ENCODE peak calls at places on chromosomes 7 and 10, in seven cellular contexts. T, X, P, Q, L, Z and D are unnamed samples.

GRCh38 chr10:5596611-5597341 is 69.6 kb downstream of the ASB13 start:
- DNase-seq in T (no peak), X (no peak), P (no peak), Q (no peak), L (no peak), Z (no peak), D (no peak)

GRCh38 chr7:17367502-17367901 is 69.0 kb downstream of the AHR start:
- DNase-seq in T (no peak), X (no peak), P (no peak), Q (no peak), L (no peak), Z (no peak), D (peak)

GRCh38 chr7:98240961-98241673 is 10.9 kb downstream of the TECPR1 start:
- DNase-seq in T (peak), X (peak), P (peak), Q (no peak), L (peak), Z (no peak), D (peak)

GRCh38 chr10:124125305-124126116 is 32.1 kb upstream of the CHST15 start:
- DNase-seq in T (peak), X (peak), P (peak), Q (no peak), L (peak), Z (no peak), D (no peak)

GRCh38 chr10:132264966-132265877 is 42.5 kb downstream of the STK32C start:
- DNase-seq in T (no peak), X (no peak), P (no peak), Q (no peak), L (no peak), Z (no peak), D (peak)

GRCh38 chr7:3995187-3995586 is 686.9 kb upstream of the FOXK1 start:
- DNase-seq in T (no peak), X (peak), P (peak), Q (no peak), L (no peak), Z (no peak), D (no peak)

GRCh38 chr7:43735403-43735801 is 6.1 kb upstream of the COA1 start:
- DNase-seq in T (no peak), X (no peak), P (no peak), Q (peak), L (no peak), Z (no peak), D (no peak)

GRCh38 chr7:7702826-7703225 is 15.6 kb downstream of the RPA3 start:
- DNase-seq in T (peak), X (no peak), P (no peak), Q (no peak), L (no peak), Z (no peak), D (no peak)

GRCh38 chr10:47438857-47439474 is 44.9 kb downstream of the ANXA8 start:
- DNase-seq in T (peak), X (peak), P (peak), Q (no peak), L (peak), Z (no peak), D (peak)

GRCh38 chr10:35552622-35553342 is 52.4 kb upstream of the GJD4 start:
- DNase-seq in T (no peak), X (no peak), P (no peak), Q (no peak), L (no peak), Z (no peak), D (no peak)

GRCh38 chr7:57646219-57646900 is 196.4 kb downstream of the ZNF716 start:
- DNase-seq in T (no peak), X (no peak), P (no peak), Q (no peak), L (no peak), Z (no peak), D (no peak)

GRCh38 chr10:80268938-80269588 is 20.4 kb downstream of the MAT1A start:
- DNase-seq in T (no peak), X (no peak), P (no peak), Q (no peak), L (no peak), Z (no peak), D (no peak)

GRCh38 chr10:132417957-132418441 is 21.0 kb downstream of the PWWP2B start:
- DNase-seq in T (no peak), X (no peak), P (no peak), Q (no peak), L (no peak), Z (no peak), D (no peak)

GRCh38 chr7:111012799-111013675 is 77.9 kb upstream of the LRRN3 start:
- DNase-seq in T (no peak), X (no peak), P (no peak), Q (peak), L (no peak), Z (no peak), D (no peak)

GRCh38 chr7:95331004-95331337 is 6.6 kb upstream of the PON1 start:
- DNase-seq in T (no peak), X (no peak), P (no peak), Q (no peak), L (no peak), Z (no peak), D (no peak)

GRCh38 chr7:45597286-45597984 is 23.3 kb downstream of the ADCY1 start:
- DNase-seq in T (no peak), X (peak), P (no peak), Q (no peak), L (no peak), Z (no peak), D (no peak)

GRCh38 chr7:84247591-84247990 is 53.0 kb upstream of the SEMA3A start:
- DNase-seq in T (no peak), X (no peak), P (no peak), Q (no peak), L (no peak), Z (no peak), D (peak)

GRCh38 chr7:93053946-93054943 is 63.5 kb downstream of the SAMD9 start:
- DNase-seq in T (no peak), X (no peak), P (no peak), Q (no peak), L (no peak), Z (no peak), D (no peak)

GRCh38 chr10:106917452-106918055 is 247.0 kb downstream of the SORCS1 start:
- DNase-seq in T (no peak), X (no peak), P (no peak), Q (no peak), L (no peak), Z (peak), D (no peak)

GRCh38 chr7:150408393-150409299 is 29.5 kb downstream of the ZNF775 start:
- DNase-seq in T (no peak), X (no peak), P (no peak), Q (peak), L (no peak), Z (no peak), D (no peak)

GRCh38 chr10:92696606-92697383 is 7.0 kb downstream of the HHEX start:
- DNase-seq in T (no peak), X (peak), P (peak), Q (no peak), L (no peak), Z (no peak), D (no peak)

GRCh38 chr10:92692697-92693533 is 3.2 kb downstream of the HHEX start:
- DNase-seq in T (no peak), X (no peak), P (no peak), Q (no peak), L (no peak), Z (no peak), D (no peak)

GRCh38 chr10:92697663-92698511 is 8.1 kb downstream of the HHEX start:
- DNase-seq in T (peak), X (no peak), P (peak), Q (peak), L (no peak), Z (no peak), D (no peak)

GRCh38 chr10:92693534-92693893 is 3.8 kb downstream of the HHEX start:
- DNase-seq in T (no peak), X (no peak), P (no peak), Q (no peak), L (no peak), Z (no peak), D (no peak)

GRCh38 chr10:92695679-92696605 is 6.2 kb downstream of the HHEX start:
- DNase-seq in T (peak), X (peak), P (peak), Q (no peak), L (no peak), Z (peak), D (peak)
- H3K4me3 ChIP-seq in T (peak), X (peak), P (peak), Q (no peak), L (no peak), Z (no peak), D (peak)

DNA sequence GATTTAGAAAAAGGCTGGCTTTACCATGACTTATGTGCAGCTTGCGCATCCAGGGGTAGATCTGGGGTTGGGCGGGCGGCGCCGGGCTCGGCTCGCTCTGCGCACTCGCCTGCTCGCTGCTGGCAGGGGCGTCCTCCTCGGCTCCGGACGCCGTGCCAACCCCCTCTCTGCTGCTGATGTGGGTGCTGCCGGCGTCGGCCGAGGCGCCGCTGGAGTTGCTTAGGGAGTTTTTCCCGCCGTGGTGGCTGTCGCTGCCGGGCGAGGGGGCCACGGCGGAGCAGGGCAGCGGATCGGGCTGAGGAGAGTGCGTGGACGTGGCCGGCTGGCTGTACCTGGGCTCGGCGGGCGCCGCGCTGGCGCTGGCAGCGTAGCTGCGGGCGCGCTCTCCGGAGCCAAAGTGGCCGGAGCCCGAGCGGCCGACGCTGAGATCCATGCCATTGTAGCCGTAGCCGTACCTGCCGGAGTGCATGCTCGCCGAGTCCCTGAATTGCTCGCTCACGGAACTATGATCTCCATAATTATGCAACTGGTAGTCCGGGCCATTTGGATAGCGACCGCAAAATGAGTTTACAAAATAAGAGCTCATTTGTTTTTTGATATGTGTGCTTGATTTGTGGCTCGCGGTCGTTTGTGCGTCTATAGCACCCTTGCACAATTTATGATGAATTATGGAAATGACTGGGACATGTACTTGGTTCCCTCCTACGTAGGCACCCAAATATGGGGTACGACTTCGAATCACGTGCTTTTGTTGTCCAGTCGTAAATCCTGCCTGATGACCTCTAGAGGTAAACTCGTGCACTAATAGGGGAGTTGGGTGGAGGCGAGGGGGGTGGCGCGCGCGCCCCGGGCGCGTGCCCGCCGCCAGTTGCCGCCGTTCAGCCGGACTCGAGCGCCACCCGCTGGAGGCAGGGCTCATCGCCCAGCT is at the start of gene HOXA5:
- DNase-seq in T (peak), X (peak), P (peak), Q (no peak), L (no peak), Z (peak), D (peak)
- TF ChIP-seq CTCF in T (peak), X (peak), P (peak), Q (no peak), L (no peak), Z (no peak), D (peak)

GRCh38 chr10:99809931-99810615 is 27.6 kb downstream of the ABCC2 start:
- DNase-seq in T (peak), X (no peak), P (no peak), Q (no peak), L (no peak), Z (no peak), D (no peak)

GRCh38 chr10:99809481-99809880 is 27.0 kb downstream of the ABCC2 start:
- DNase-seq in T (no peak), X (no peak), P (no peak), Q (no peak), L (no peak), Z (no peak), D (no peak)

GRCh38 chr10:99805190-99805589 is 22.8 kb downstream of the ABCC2 start:
- DNase-seq in T (no peak), X (no peak), P (no peak), Q (no peak), L (no peak), Z (no peak), D (no peak)

GRCh38 chr10:99807786-99808185 is 25.3 kb downstream of the ABCC2 start:
- DNase-seq in T (no peak), X (no peak), P (no peak), Q (no peak), L (no peak), Z (no peak), D (no peak)

GRCh38 chr10:99808285-99808684 is 25.8 kb downstream of the ABCC2 start:
- DNase-seq in T (peak), X (no peak), P (no peak), Q (no peak), L (no peak), Z (no peak), D (no peak)
- H3K4me3 ChIP-seq in T (no peak), X (no peak), P (no peak), Q (no peak), L (no peak), Z (no peak), D (no peak)

GRCh38 chr10:24952701-24953349 is 419 bp upstream of the PRTFDC1 start:
- DNase-seq in T (peak), X (peak), P (peak), Q (peak), L (no peak), Z (peak), D (no peak)
- TF ChIP-seq CTCF in T (no peak), X (peak), P (peak), Q (peak), L (no peak), Z (no peak), D (peak)

GRCh38 chr10:73955719-73956118 is 42.2 kb upstream of the VCL start:
- DNase-seq in T (no peak), X (no peak), P (no peak), Q (no peak), L (no peak), Z (no peak), D (no peak)

GRCh38 chr10:73954737-73955136 is 43.2 kb upstream of the VCL start:
- DNase-seq in T (no peak), X (no peak), P (no peak), Q (no peak), L (no peak), Z (no peak), D (no peak)

GRCh38 chr10:73953665-73954064 is 42.7 kb downstream of the PLAU start:
- DNase-seq in T (peak), X (no peak), P (no peak), Q (no peak), L (no peak), Z (no peak), D (peak)

DNA sequence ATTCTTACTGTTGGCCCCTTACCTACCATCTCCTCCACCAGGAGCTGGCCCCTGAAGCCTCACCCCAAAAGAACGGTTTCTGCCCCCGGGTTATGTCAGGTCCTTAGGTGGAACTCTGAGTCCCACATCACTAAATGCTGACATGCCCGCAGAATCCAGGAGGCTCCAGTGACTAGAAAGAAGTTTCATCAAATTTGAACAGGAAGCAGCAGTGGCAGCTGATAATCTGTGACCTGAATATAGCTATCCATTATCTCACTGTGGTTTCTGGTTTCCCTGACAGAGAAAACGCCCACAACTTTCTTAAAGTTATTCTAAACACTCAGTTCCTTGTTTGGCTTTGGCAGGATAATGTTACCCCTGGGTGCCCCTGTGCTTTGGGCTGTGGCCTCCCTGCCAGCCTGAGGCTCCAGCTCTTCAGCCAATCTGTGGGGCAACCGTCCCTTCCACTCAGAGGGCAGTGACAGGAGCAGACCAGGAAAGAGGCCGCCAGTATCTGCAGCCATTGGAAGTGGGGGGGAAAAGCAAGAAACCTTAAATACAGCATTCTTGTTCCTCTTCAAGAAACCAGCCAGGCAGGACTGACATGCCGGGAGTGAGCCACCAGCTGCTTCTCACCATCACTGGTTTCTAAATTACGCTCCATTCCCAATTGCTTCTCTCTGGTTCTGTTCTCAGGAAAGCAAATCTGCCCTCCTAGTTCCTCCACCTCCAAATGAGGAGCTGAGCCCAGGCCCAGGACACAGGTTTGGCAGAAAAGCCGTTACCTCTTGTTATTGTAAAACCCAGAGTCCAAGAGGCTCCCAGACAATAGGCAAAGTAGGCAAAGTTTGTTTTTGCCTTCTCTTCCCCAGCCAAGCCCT is 41.2 kb upstream of the VCL start:
- DNase-seq in T (peak), X (no peak), P (no peak), Q (peak), L (no peak), Z (no peak), D (peak)
- H3K4me3 ChIP-seq in T (no peak), X (no peak), P (no peak), Q (peak), L (no peak), Z (no peak), D (no peak)

GRCh38 chr10:1360011-1360580 is 303.9 kb downstream of the WDR37 start:
- DNase-seq in T (no peak), X (peak), P (no peak), Q (no peak), L (no peak), Z (no peak), D (no peak)
- TF ChIP-seq CTCF in T (no peak), X (peak), P (peak), Q (no peak), L (peak), Z (no peak), D (peak)

GRCh38 chr7:47535704-47536628 is 45.9 kb downstream of the TNS3 start:
- DNase-seq in T (peak), X (no peak), P (no peak), Q (no peak), L (no peak), Z (no peak), D (peak)
- H3K4me3 ChIP-seq in T (peak), X (peak), P (no peak), Q (no peak), L (no peak), Z (peak), D (peak)

DNA sequence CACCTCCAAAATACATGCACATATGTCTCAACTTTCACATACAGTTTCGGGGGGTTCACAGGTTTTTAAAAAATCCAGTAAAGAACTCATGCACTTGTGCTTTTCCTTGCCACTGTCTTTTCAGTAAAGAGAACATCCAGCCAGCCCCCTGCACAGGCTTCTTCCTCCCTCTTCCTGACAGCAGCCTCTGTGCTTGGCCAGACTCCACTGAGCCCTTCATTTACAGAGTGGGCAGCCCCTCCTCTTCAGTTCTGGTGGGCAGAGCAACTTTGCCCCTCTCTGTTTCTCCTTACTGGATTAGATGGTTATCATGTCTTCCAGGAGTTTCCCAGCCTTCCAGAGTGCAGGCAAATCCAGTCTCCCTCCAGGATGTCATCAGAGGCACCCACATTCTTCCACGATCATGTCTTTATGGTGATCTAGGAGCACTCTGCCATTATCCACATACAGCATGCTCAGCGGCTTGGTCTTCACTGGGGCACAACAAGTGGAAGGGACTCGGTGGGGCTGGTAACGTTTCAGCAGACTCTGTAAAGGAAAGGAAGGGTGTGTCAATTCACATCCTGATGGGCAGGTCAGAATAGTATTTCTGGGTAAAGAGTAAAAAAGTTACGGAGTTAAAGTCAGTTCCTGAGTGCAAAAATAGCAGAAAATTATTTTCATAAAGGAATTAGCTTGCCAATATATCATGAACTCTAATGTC is 8.8 kb downstream of the NODAL start:
- DNase-seq in T (no peak), X (no peak), P (no peak), Q (no peak), L (no peak), Z (no peak), D (no peak)
- TF ChIP-seq CTCF in T (no peak), X (no peak), P (no peak), Q (no peak), L (no peak), Z (no peak), D (no peak)

GRCh38 chr7:74029991-74030415 is 2.0 kb downstream of the ELN start:
- DNase-seq in T (no peak), X (no peak), P (no peak), Q (no peak), L (no peak), Z (peak), D (no peak)
- H3K4me3 ChIP-seq in T (no peak), X (no peak), P (no peak), Q (no peak), L (no peak), Z (peak), D (no peak)